ENCODE peak calls at places on chromosomes 3 and 15, in four cellular contexts. One of them, this sample, is unnamed.

GRCh38 chr15:63872759-63873510 is 39.2 kb upstream of the HERC1 start:
- DNase-seq in CD4-positive, alpha-beta T cell: no peak
- DNase-seq in PC-3: no peak
- DNase-seq in CD8-positive, alpha-beta T cell: no peak
- DNase-seq in this sample: no peak

GRCh38 chr3:122583770-122584169 is 6.3 kb downstream of the PARP15 start:
- DNase-seq in CD4-positive, alpha-beta T cell: no peak
- DNase-seq in PC-3: no peak
- DNase-seq in CD8-positive, alpha-beta T cell: no peak
- DNase-seq in this sample: no peak

GRCh38 chr3:126469479-126469878 is 6.2 kb downstream of the ZXDC start:
- DNase-seq in PC-3: no peak
- DNase-seq in CD4-positive, alpha-beta T cell: no peak
- DNase-seq in CD8-positive, alpha-beta T cell: no peak
- DNase-seq in this sample: no peak

GRCh38 chr3:139491027-139491700 is 14.8 kb upstream of the RBP2 start:
- DNase-seq in CD4-positive, alpha-beta T cell: no peak
- DNase-seq in CD8-positive, alpha-beta T cell: no peak
- DNase-seq in PC-3: peak
- DNase-seq in this sample: no peak

GRCh38 chr15:68204361-68204760 is 771 bp downstream of the CALML4 start:
- DNase-seq in CD4-positive, alpha-beta T cell: no peak
- DNase-seq in CD8-positive, alpha-beta T cell: no peak
- DNase-seq in PC-3: no peak
- DNase-seq in this sample: no peak

GRCh38 chr15:56930663-56931313 is 12.3 kb downstream of the TCF12 start:
- DNase-seq in PC-3: no peak
- DNase-seq in CD8-positive, alpha-beta T cell: no peak
- DNase-seq in CD4-positive, alpha-beta T cell: no peak
- DNase-seq in this sample: no peak

GRCh38 chr3:167882057-167882667 is 146.6 kb downstream of the SERPINI1 start:
- DNase-seq in PC-3: peak
- DNase-seq in CD8-positive, alpha-beta T cell: no peak
- DNase-seq in CD4-positive, alpha-beta T cell: no peak
- DNase-seq in this sample: no peak

GRCh38 chr3:125261031-125261430 is 48.5 kb upstream of the SLC12A8 start:
- DNase-seq in CD8-positive, alpha-beta T cell: no peak
- DNase-seq in CD4-positive, alpha-beta T cell: no peak
- DNase-seq in PC-3: no peak
- DNase-seq in this sample: no peak

GRCh38 chr3:172512363-172512762 is 10.9 kb downstream of the TNFSF10 start:
- DNase-seq in CD8-positive, alpha-beta T cell: peak
- DNase-seq in CD4-positive, alpha-beta T cell: peak
- DNase-seq in PC-3: no peak
- DNase-seq in this sample: no peak

GRCh38 chr15:63188247-63188936 is 1.0 kb upstream of the RAB8B start:
- DNase-seq in CD8-positive, alpha-beta T cell: no peak
- DNase-seq in PC-3: no peak
- DNase-seq in CD4-positive, alpha-beta T cell: no peak
- DNase-seq in this sample: no peak

GRCh38 chr3:57094606-57095005 is 34.1 kb downstream of the SPATA12 start:
- DNase-seq in CD4-positive, alpha-beta T cell: no peak
- DNase-seq in CD8-positive, alpha-beta T cell: no peak
- DNase-seq in PC-3: no peak
- DNase-seq in this sample: no peak

GRCh38 chr3:190083631-190084030 is 37.1 kb downstream of the P3H2 start:
- DNase-seq in CD4-positive, alpha-beta T cell: no peak
- DNase-seq in CD8-positive, alpha-beta T cell: no peak
- DNase-seq in PC-3: no peak
- DNase-seq in this sample: no peak

GRCh38 chr15:78979456-78980320 is 34.8 kb upstream of the CTSH start:
- DNase-seq in CD4-positive, alpha-beta T cell: no peak
- DNase-seq in PC-3: peak
- DNase-seq in CD8-positive, alpha-beta T cell: no peak
- DNase-seq in this sample: no peak

GRCh38 chr3:70726966-70727365 is 414.5 kb upstream of the MDFIC2 start:
- DNase-seq in CD4-positive, alpha-beta T cell: no peak
- DNase-seq in PC-3: peak
- DNase-seq in CD8-positive, alpha-beta T cell: no peak
- DNase-seq in this sample: no peak

GRCh38 chr3:190401943-190402342 is 14.0 kb downstream of the CLDN16 start:
- DNase-seq in PC-3: no peak
- DNase-seq in CD8-positive, alpha-beta T cell: no peak
- DNase-seq in CD4-positive, alpha-beta T cell: no peak
- DNase-seq in this sample: no peak

GRCh38 chr15:99211926-99212325 is 37.5 kb downstream of the TTC23 start:
- DNase-seq in CD8-positive, alpha-beta T cell: no peak
- DNase-seq in CD4-positive, alpha-beta T cell: no peak
- DNase-seq in PC-3: no peak
- DNase-seq in this sample: no peak

GRCh38 chr15:92605225-92605944 is 50.2 kb downstream of the FAM174B start:
- DNase-seq in PC-3: no peak
- DNase-seq in CD8-positive, alpha-beta T cell: no peak
- DNase-seq in CD4-positive, alpha-beta T cell: no peak
- DNase-seq in this sample: no peak

GRCh38 chr15:88695595-88696186 is 56.9 kb downstream of the ISG20 start:
- DNase-seq in PC-3: no peak
- DNase-seq in CD4-positive, alpha-beta T cell: no peak
- DNase-seq in CD8-positive, alpha-beta T cell: no peak
- DNase-seq in this sample: no peak

GRCh38 chr3:25870452-25870851 is 80.6 kb downstream of the OXSM start:
- DNase-seq in CD4-positive, alpha-beta T cell: no peak
- DNase-seq in PC-3: no peak
- DNase-seq in CD8-positive, alpha-beta T cell: no peak
- DNase-seq in this sample: no peak

GRCh38 chr3:95442766-95443165 is 1371.6 kb upstream of the EPHA6 start:
- DNase-seq in CD4-positive, alpha-beta T cell: no peak
- DNase-seq in PC-3: no peak
- DNase-seq in CD8-positive, alpha-beta T cell: no peak
- DNase-seq in this sample: no peak

GRCh38 chr3:14602006-14602803 is 49.4 kb upstream of the CCDC174 start:
- DNase-seq in CD8-positive, alpha-beta T cell: no peak
- DNase-seq in CD4-positive, alpha-beta T cell: no peak
- DNase-seq in PC-3: peak
- DNase-seq in this sample: peak
- TF ChIP-seq CTCF in CD8-positive, alpha-beta T cell: no peak
- TF ChIP-seq CTCF in CD4-positive, alpha-beta T cell: no peak
- TF ChIP-seq CTCF in PC-3: peak
- TF ChIP-seq CTCF in this sample: peak

GRCh38 chr3:37974928-37975223 is 15.7 kb upstream of the VILL start:
- DNase-seq in CD8-positive, alpha-beta T cell: no peak
- DNase-seq in CD4-positive, alpha-beta T cell: no peak
- DNase-seq in PC-3: no peak
- DNase-seq in this sample: no peak
- TF ChIP-seq CTCF in CD8-positive, alpha-beta T cell: peak
- TF ChIP-seq CTCF in CD4-positive, alpha-beta T cell: no peak
- TF ChIP-seq CTCF in PC-3: peak
- TF ChIP-seq CTCF in this sample: peak

DNA sequence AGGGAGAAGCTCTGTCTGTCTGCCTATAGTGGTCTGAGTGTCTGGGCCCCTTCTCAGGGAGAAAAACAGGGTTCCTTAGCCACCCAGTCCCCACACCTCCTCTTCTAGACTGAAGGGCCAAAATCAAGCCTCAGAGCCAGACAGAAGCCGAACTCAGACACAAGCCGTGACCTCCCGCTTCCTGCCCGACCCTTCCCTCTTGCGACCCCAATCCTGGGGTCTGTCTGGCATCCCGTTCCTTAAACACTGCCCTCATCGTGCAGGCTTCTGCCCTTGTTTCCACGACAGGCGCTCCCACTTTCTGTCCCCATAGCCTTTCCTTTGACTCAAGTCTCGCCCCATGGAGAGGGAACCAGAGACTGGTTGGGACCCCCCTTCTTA is 32.3 kb downstream of the EPHB3 start:
- DNase-seq in CD4-positive, alpha-beta T cell: no peak
- DNase-seq in PC-3: no peak
- DNase-seq in CD8-positive, alpha-beta T cell: no peak
- DNase-seq in this sample: no peak
- TF ChIP-seq CTCF in CD4-positive, alpha-beta T cell: no peak
- TF ChIP-seq CTCF in PC-3: no peak
- TF ChIP-seq CTCF in CD8-positive, alpha-beta T cell: no peak
- TF ChIP-seq CTCF in this sample: no peak

DNA sequence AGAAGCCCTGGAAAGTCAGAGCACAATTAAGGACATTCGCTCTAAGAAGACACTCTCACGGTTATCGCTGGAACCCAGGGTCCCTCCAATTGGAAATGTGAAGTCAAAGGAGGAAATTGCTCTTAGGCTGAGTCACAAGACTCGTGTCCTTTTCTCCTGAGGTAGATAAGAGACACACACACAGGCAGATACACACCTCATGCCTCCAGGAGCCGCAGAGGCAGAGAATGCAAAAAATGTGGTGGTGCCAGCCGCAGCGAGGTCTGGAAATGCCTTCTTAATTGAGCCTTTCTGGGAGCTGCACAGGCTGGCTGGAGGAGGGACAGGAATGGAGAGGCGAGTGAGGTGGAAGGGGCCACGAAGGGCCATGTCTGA is 189.3 kb downstream of the OPA1 start:
- DNase-seq in CD4-positive, alpha-beta T cell: no peak
- DNase-seq in PC-3: peak
- DNase-seq in CD8-positive, alpha-beta T cell: no peak
- DNase-seq in this sample: peak
- TF ChIP-seq CTCF in CD4-positive, alpha-beta T cell: no peak
- TF ChIP-seq CTCF in PC-3: no peak
- TF ChIP-seq CTCF in CD8-positive, alpha-beta T cell: no peak
- TF ChIP-seq CTCF in this sample: no peak

DNA sequence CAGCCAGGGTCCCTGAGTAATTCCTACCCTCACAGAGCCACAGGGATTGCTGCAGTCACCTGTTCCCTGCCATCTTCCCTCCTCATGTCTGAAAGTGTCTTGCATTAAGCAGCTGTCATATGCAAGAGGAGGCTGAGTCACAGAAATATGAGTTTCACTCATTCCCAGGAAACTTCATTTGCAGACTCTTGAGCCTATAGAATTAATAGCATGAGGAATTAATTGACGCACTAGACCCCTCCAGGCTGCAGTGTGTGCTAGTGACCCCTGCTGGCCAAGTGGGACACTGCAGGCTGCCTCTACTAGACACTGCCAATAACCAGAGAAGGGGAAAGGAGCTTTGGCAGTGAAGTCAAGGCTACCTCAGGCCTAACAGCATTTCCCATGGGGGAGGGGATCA is 50.6 kb upstream of the SLC6A1 start:
- DNase-seq in PC-3: peak
- DNase-seq in CD8-positive, alpha-beta T cell: no peak
- DNase-seq in CD4-positive, alpha-beta T cell: no peak
- DNase-seq in this sample: no peak
- TF ChIP-seq CTCF in PC-3: peak
- TF ChIP-seq CTCF in CD8-positive, alpha-beta T cell: peak
- TF ChIP-seq CTCF in CD4-positive, alpha-beta T cell: peak
- TF ChIP-seq CTCF in this sample: peak

GRCh38 chr15:75791337-75791713 is 51.9 kb upstream of the UBE2Q2 start:
- DNase-seq in CD4-positive, alpha-beta T cell: no peak
- DNase-seq in CD8-positive, alpha-beta T cell: no peak
- DNase-seq in PC-3: no peak
- DNase-seq in this sample: no peak

GRCh38 chr15:75786564-75786925 is 56.7 kb upstream of the UBE2Q2 start:
- DNase-seq in CD8-positive, alpha-beta T cell: no peak
- DNase-seq in PC-3: no peak
- DNase-seq in CD4-positive, alpha-beta T cell: no peak
- DNase-seq in this sample: no peak

GRCh38 chr15:75790631-75791336 is 52.5 kb upstream of the UBE2Q2 start:
- DNase-seq in CD8-positive, alpha-beta T cell: no peak
- DNase-seq in PC-3: no peak
- DNase-seq in CD4-positive, alpha-beta T cell: no peak
- DNase-seq in this sample: no peak

GRCh38 chr15:75782926-75783325 is 60.3 kb upstream of the UBE2Q2 start:
- DNase-seq in CD8-positive, alpha-beta T cell: no peak
- DNase-seq in CD4-positive, alpha-beta T cell: no peak
- DNase-seq in PC-3: no peak
- DNase-seq in this sample: no peak

GRCh38 chr15:75785771-75786563 is 57.3 kb upstream of the UBE2Q2 start:
- DNase-seq in CD4-positive, alpha-beta T cell: no peak
- DNase-seq in PC-3: no peak
- DNase-seq in CD8-positive, alpha-beta T cell: no peak
- DNase-seq in this sample: no peak
- TF ChIP-seq CTCF in CD4-positive, alpha-beta T cell: no peak
- TF ChIP-seq CTCF in PC-3: no peak
- TF ChIP-seq CTCF in CD8-positive, alpha-beta T cell: no peak
- TF ChIP-seq CTCF in this sample: peak

GRCh38 chr3:72310028-72310987 is 525.4 kb upstream of the PROK2 start:
- DNase-seq in CD8-positive, alpha-beta T cell: no peak
- DNase-seq in CD4-positive, alpha-beta T cell: peak
- DNase-seq in PC-3: peak
- DNase-seq in this sample: no peak
- TF ChIP-seq CTCF in CD8-positive, alpha-beta T cell: no peak
- TF ChIP-seq CTCF in CD4-positive, alpha-beta T cell: no peak
- TF ChIP-seq CTCF in PC-3: no peak
- TF ChIP-seq CTCF in this sample: no peak

DNA sequence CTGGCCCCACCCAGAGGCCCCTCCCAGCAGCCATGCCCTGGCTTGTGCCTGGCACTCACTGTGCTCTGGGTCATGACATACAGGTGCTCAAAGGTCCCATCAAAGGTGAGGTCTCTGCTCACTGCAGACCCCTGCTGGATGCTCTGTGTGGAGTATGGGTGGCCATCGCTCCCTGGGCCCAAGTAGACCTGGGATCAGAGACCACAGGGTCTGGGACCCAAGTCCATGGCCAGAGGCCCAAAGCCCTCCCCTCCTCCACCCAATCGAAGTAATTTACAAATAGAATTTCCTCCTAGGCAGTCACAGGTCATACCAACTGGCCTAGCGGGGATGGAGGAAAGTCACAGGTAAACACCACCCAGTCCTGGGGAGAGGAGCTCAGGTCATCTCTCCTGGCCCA is 7.6 kb downstream of the PLXNB1 start:
- DNase-seq in PC-3: no peak
- DNase-seq in CD8-positive, alpha-beta T cell: no peak
- DNase-seq in CD4-positive, alpha-beta T cell: no peak
- DNase-seq in this sample: no peak
- TF ChIP-seq CTCF in PC-3: peak
- TF ChIP-seq CTCF in CD8-positive, alpha-beta T cell: no peak
- TF ChIP-seq CTCF in CD4-positive, alpha-beta T cell: no peak
- TF ChIP-seq CTCF in this sample: peak

DNA sequence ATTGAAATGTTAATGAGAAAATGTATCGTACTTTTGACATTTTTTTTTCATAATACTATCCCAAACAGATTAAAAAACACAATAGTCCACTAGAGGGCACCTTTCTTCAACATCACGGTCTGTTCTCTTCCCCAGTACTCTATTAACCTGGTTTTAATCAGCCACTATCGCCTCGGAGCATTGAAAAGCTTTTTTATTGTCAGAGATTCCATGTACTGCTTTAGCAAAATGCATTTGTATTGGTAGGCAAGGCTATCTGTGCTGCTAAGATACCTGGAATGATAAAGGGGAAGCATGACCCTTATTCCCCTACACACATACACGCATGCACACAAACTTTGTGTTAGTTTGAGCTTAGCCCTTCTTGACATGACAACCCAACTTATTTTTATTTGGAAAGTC is 160.1 kb upstream of the IL12A start:
- DNase-seq in CD8-positive, alpha-beta T cell: no peak
- DNase-seq in CD4-positive, alpha-beta T cell: no peak
- DNase-seq in PC-3: peak
- DNase-seq in this sample: no peak
- TF ChIP-seq CTCF in CD8-positive, alpha-beta T cell: no peak
- TF ChIP-seq CTCF in CD4-positive, alpha-beta T cell: peak
- TF ChIP-seq CTCF in PC-3: peak
- TF ChIP-seq CTCF in this sample: peak